ENCODE peak calls at places on chromosomes 12 and 14, in nine cellular contexts. D is NCI-H774; E is mesendoderm; F is NCI-H345; Q is iris pigment epithelial cell; V is activated naive CD8-positive, alpha-beta T cell treated with anti-CD3 and anti-CD28 coated beads, Interleukin-2, amount 50 U/mL, for 24 hours; O is smooth muscle cell of the brain vasculature; P is right cardiac atrium; M is tibial nerve. B is an unnamed sample.

GRCh38 chr14:74954232-74954946 is 1.0 kb downstream of the PGF start:
- DNase-seq in M (no peak), F (peak; percentile 90), E (no peak), D (no peak), P (peak; percentile 75), Q (no peak), V (no peak), O (no peak), B (peak; percentile 65)

GRCh38 chr14:37139710-37140109 is 32.7 kb downstream of the SLC25A21 start:
- DNase-seq in O (no peak), P (no peak), F (no peak), V (no peak), M (no peak), D (no peak), E (no peak), Q (no peak), B (no peak)

GRCh38 chr12:23472329-23472971 is 477.0 kb downstream of the SOX5 start:
- DNase-seq in P (no peak), F (no peak), V (no peak), E (peak; percentile 28), O (no peak), D (no peak), M (no peak), Q (no peak), B (no peak)

GRCh38 chr12:102540856-102541385 is 60.6 kb upstream of the IGF1 start:
- DNase-seq in V (no peak), Q (no peak), P (no peak), M (no peak), D (no peak), F (no peak), E (no peak), O (no peak), B (no peak)

GRCh38 chr14:33762462-33762861 is 188.4 kb downstream of the EGLN3 start:
- DNase-seq in V (no peak), M (no peak), P (no peak), O (no peak), D (no peak), Q (no peak), E (no peak), F (no peak), B (no peak)

GRCh38 chr12:6292606-6293005 is 17.9 kb upstream of the PLEKHG6 start:
- DNase-seq in D (no peak), Q (peak; percentile 86), F (no peak), M (no peak), P (no peak), V (no peak), E (peak; percentile 3), O (no peak), B (no peak)

GRCh38 chr14:104009297-104009696 is 67.0 kb upstream of the RD3L start:
- DNase-seq in P (no peak), Q (peak; percentile 46), D (no peak), F (no peak), O (no peak), M (no peak), V (no peak), E (no peak), B (no peak)

GRCh38 chr14:104383088-104383805 is 196.3 kb upstream of the C14orf180 start:
- DNase-seq in Q (no peak), E (no peak), P (peak; percentile 46), V (no peak), F (peak; percentile 54), D (no peak), O (no peak), M (no peak), B (peak; percentile 81)

GRCh38 chr14:68458840-68459469 is 333.9 kb downstream of the ZFP36L1 start:
- DNase-seq in F (peak; percentile 16), E (peak; percentile 95), D (no peak), O (peak; percentile 52), Q (peak; percentile 86), V (no peak), M (peak; percentile 58), P (no peak), B (peak; percentile 56)

GRCh38 chr14:102474934-102475333 is 34.6 kb downstream of the ANKRD9 start:
- DNase-seq in O (no peak), E (no peak), M (no peak), D (no peak), V (no peak), Q (no peak), F (no peak), P (peak; percentile 93), B (no peak)

GRCh38 chr14:69002069-69002468 is 23.0 kb upstream of the ACTN1 start:
- DNase-seq in D (no peak), E (peak; percentile 74), M (no peak), P (no peak), F (no peak), V (no peak), Q (peak; percentile 31), O (no peak), B (peak; percentile 40)

GRCh38 chr14:59438148-59438766 is 26.9 kb downstream of the GPR135 start:
- DNase-seq in E (no peak), P (no peak), F (no peak), D (no peak), Q (peak; percentile 88), V (no peak), O (no peak), M (no peak), B (no peak)

GRCh38 chr12:79020106-79020505 is 155.5 kb downstream of the SYT1 start:
- DNase-seq in E (no peak), Q (peak; percentile 16), M (no peak), D (no peak), P (no peak), O (no peak), V (no peak), F (no peak), B (no peak)

GRCh38 chr12:42299392-42300308 is 26.2 kb downstream of the ZCRB1 start:
- DNase-seq in F (no peak), E (no peak), P (no peak), M (no peak), D (no peak), Q (peak; percentile 80), V (peak; percentile 56), O (no peak), B (no peak)

GRCh38 chr12:132276720-132277373 is 52.5 kb downstream of the GALNT9 start:
- DNase-seq in P (no peak), E (no peak), O (no peak), Q (no peak), D (no peak), V (no peak), M (no peak), F (no peak), B (no peak)

GRCh38 chr14:71208702-71209357 is 301.6 kb downstream of the PCNX1 start:
- DNase-seq in E (no peak), D (no peak), Q (no peak), V (no peak), O (no peak), F (no peak), P (no peak), M (no peak), B (no peak)

GRCh38 chr12:47742253-47742825 is 16.3 kb downstream of the RAPGEF3 start:
- DNase-seq in F (no peak), O (no peak), M (no peak), E (peak; percentile 65), V (peak; percentile 84), P (peak; percentile 75), Q (no peak), D (no peak), B (peak; percentile 36)

GRCh38 chr12:49647280-49647679 is 23.9 kb downstream of the PRPF40B start:
- DNase-seq in V (no peak), F (no peak), D (no peak), E (peak; percentile 32), Q (no peak), O (no peak), M (no peak), P (no peak), B (no peak)

GRCh38 chr12:128316981-128317526 is 50.1 kb downstream of the TMEM132C start:
- DNase-seq in V (no peak), E (no peak), D (no peak), Q (no peak), O (no peak), F (no peak), P (no peak), M (no peak), B (no peak)

GRCh38 chr14:58987601-58988000 is 200.9 kb upstream of the DAAM1 start:
- DNase-seq in D (no peak), E (no peak), F (no peak), V (no peak), P (no peak), Q (no peak), M (no peak), O (no peak), B (no peak)

GRCh38 chr14:77125275-77126073 is 16.1 kb downstream of the ZDHHC22 start:
- DNase-seq in D (no peak), M (no peak), Q (no peak), O (no peak), F (no peak), P (no peak), E (peak; percentile 57), V (no peak), B (peak; percentile 38)

B was measured in neural progenitor cell.